ENCODE peak calls at places on chromosomes 2 and 18, in six cellular contexts. One of them, this sample, is unnamed.
A peak's percentile ranks its signal among the peaks of the same experiment; 100 is the strongest.

GRCh38 chr2:4937550-4937949 is 754.6 kb upstream of the SOX11 start:
- DNase-seq in cardiac fibroblast: no peak
- DNase-seq in glutamatergic neuron: no peak
- DNase-seq in neural crest cell: no peak
- DNase-seq in GM12865: no peak
- DNase-seq in gastrocnemius medialis: no peak
- DNase-seq in this sample: no peak

GRCh38 chr2:21395366-21395765 is 271.6 kb downstream of the TDRD15 start:
- DNase-seq in cardiac fibroblast: no peak
- DNase-seq in glutamatergic neuron: no peak
- DNase-seq in neural crest cell: no peak
- DNase-seq in GM12865: peak; percentile 23
- DNase-seq in gastrocnemius medialis: no peak
- DNase-seq in this sample: no peak

GRCh38 chr2:85648619-85649018 is 19.4 kb downstream of the SFTPB start:
- DNase-seq in cardiac fibroblast: peak; percentile 73
- DNase-seq in glutamatergic neuron: no peak
- DNase-seq in neural crest cell: peak; percentile 36
- DNase-seq in GM12865: peak; percentile 46
- DNase-seq in gastrocnemius medialis: no peak
- DNase-seq in this sample: no peak

GRCh38 chr2:30684996-30685395 is 122.2 kb downstream of the CAPN13 start:
- DNase-seq in cardiac fibroblast: no peak
- DNase-seq in glutamatergic neuron: no peak
- DNase-seq in neural crest cell: no peak
- DNase-seq in GM12865: no peak
- DNase-seq in gastrocnemius medialis: no peak
- DNase-seq in this sample: no peak

GRCh38 chr2:50225021-50225928 is 806.7 kb downstream of the NRXN1 start:
- DNase-seq in cardiac fibroblast: no peak
- DNase-seq in glutamatergic neuron: no peak
- DNase-seq in neural crest cell: no peak
- DNase-seq in GM12865: no peak
- DNase-seq in gastrocnemius medialis: no peak
- DNase-seq in this sample: no peak

GRCh38 chr2:15593327-15593705 is 1.6 kb downstream of the DDX1 start:
- DNase-seq in cardiac fibroblast: no peak
- DNase-seq in glutamatergic neuron: no peak
- DNase-seq in neural crest cell: no peak
- DNase-seq in GM12865: no peak
- DNase-seq in gastrocnemius medialis: no peak
- DNase-seq in this sample: no peak

GRCh38 chr2:230184727-230185578 is 34.8 kb downstream of the SP110 start:
- DNase-seq in cardiac fibroblast: no peak
- DNase-seq in glutamatergic neuron: no peak
- DNase-seq in neural crest cell: no peak
- DNase-seq in GM12865: no peak
- DNase-seq in gastrocnemius medialis: no peak
- DNase-seq in this sample: no peak

GRCh38 chr2:215794829-215795546 is 218.4 kb downstream of the MREG start:
- DNase-seq in cardiac fibroblast: peak; percentile 49
- DNase-seq in glutamatergic neuron: no peak
- DNase-seq in neural crest cell: no peak
- DNase-seq in GM12865: no peak
- DNase-seq in gastrocnemius medialis: no peak
- DNase-seq in this sample: no peak

GRCh38 chr2:26696352-26696816 is 3.9 kb downstream of the KCNK3 start:
- DNase-seq in cardiac fibroblast: peak; percentile 30
- DNase-seq in glutamatergic neuron: no peak
- DNase-seq in neural crest cell: no peak
- DNase-seq in GM12865: no peak
- DNase-seq in gastrocnemius medialis: no peak
- DNase-seq in this sample: no peak

GRCh38 chr18:48896875-48897511 is 53.8 kb downstream of the SMAD7 start:
- DNase-seq in cardiac fibroblast: no peak
- DNase-seq in glutamatergic neuron: no peak
- DNase-seq in neural crest cell: no peak
- DNase-seq in GM12865: peak; percentile 52
- DNase-seq in gastrocnemius medialis: peak; percentile 50
- DNase-seq in this sample: peak; percentile 75

GRCh38 chr2:104945866-104946265 is 92.0 kb downstream of the POU3F3 start:
- DNase-seq in cardiac fibroblast: no peak
- DNase-seq in glutamatergic neuron: no peak
- DNase-seq in neural crest cell: no peak
- DNase-seq in GM12865: no peak
- DNase-seq in gastrocnemius medialis: no peak
- DNase-seq in this sample: no peak

GRCh38 chr18:36211612-36212065 is 24.3 kb downstream of the MOCOS start:
- DNase-seq in cardiac fibroblast: no peak
- DNase-seq in glutamatergic neuron: no peak
- DNase-seq in neural crest cell: no peak
- DNase-seq in GM12865: peak; percentile 28
- DNase-seq in gastrocnemius medialis: no peak
- DNase-seq in this sample: no peak

GRCh38 chr2:134002391-134002790 is 251.5 kb upstream of the MGAT5 start:
- DNase-seq in cardiac fibroblast: no peak
- DNase-seq in glutamatergic neuron: no peak
- DNase-seq in neural crest cell: no peak
- DNase-seq in GM12865: no peak
- DNase-seq in gastrocnemius medialis: no peak
- DNase-seq in this sample: no peak

GRCh38 chr2:106638043-106638442 is 150.9 kb downstream of the CD8B2 start:
- DNase-seq in cardiac fibroblast: peak; percentile 36
- DNase-seq in glutamatergic neuron: no peak
- DNase-seq in neural crest cell: no peak
- DNase-seq in GM12865: no peak
- DNase-seq in gastrocnemius medialis: no peak
- DNase-seq in this sample: peak; percentile 19

GRCh38 chr2:230575640-230576324 is 136.9 kb upstream of the CAB39 start:
- DNase-seq in cardiac fibroblast: no peak
- DNase-seq in glutamatergic neuron: no peak
- DNase-seq in neural crest cell: no peak
- DNase-seq in GM12865: no peak
- DNase-seq in gastrocnemius medialis: no peak
- DNase-seq in this sample: no peak

GRCh38 chr18:46084431-46084830 is 12.4 kb upstream of the PSTPIP2 start:
- DNase-seq in cardiac fibroblast: no peak
- DNase-seq in glutamatergic neuron: no peak
- DNase-seq in neural crest cell: no peak
- DNase-seq in GM12865: no peak
- DNase-seq in gastrocnemius medialis: no peak
- DNase-seq in this sample: no peak

GRCh38 chr2:111100765-111101162 is 19.9 kb upstream of the BCL2L11 start:
- DNase-seq in cardiac fibroblast: no peak
- DNase-seq in glutamatergic neuron: no peak
- DNase-seq in neural crest cell: no peak
- DNase-seq in GM12865: peak; percentile 83
- DNase-seq in gastrocnemius medialis: no peak
- DNase-seq in this sample: peak; percentile 45

GRCh38 chr18:6979954-6980353 is 137.6 kb downstream of the LAMA1 start:
- DNase-seq in cardiac fibroblast: no peak
- DNase-seq in glutamatergic neuron: no peak
- DNase-seq in neural crest cell: no peak
- DNase-seq in GM12865: no peak
- DNase-seq in gastrocnemius medialis: no peak
- DNase-seq in this sample: no peak

GRCh38 chr2:19863303-19864041 is 38.3 kb downstream of the TTC32 start:
- DNase-seq in cardiac fibroblast: peak; percentile 64
- DNase-seq in glutamatergic neuron: peak; percentile 82
- DNase-seq in neural crest cell: peak; percentile 72
- DNase-seq in GM12865: peak; percentile 67
- DNase-seq in gastrocnemius medialis: peak; percentile 55
- DNase-seq in this sample: peak; percentile 90

GRCh38 chr2:39725401-39725800 is 53.7 kb downstream of the THUMPD2 start:
- DNase-seq in cardiac fibroblast: no peak
- DNase-seq in glutamatergic neuron: no peak
- DNase-seq in neural crest cell: no peak
- DNase-seq in GM12865: no peak
- DNase-seq in gastrocnemius medialis: no peak
- DNase-seq in this sample: no peak

DNA sequence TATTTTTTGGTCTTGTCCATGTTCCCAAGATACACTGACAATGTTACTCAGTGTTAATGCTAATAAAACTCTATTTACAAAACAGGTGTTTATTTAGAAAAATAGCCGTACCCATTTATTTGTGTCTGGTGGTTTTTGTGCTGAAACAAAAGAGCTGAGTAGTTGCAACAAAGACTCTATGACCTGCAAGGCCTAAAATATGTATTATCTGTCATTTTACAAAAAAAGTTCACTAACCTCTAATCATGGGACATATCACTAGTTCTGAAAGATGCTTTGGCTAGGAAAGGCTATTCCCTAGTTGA is 59.2 kb upstream of the SLC25A52 start:
- DNase-seq in cardiac fibroblast: no peak
- DNase-seq in glutamatergic neuron: no peak
- DNase-seq in neural crest cell: no peak
- DNase-seq in GM12865: no peak
- DNase-seq in gastrocnemius medialis: no peak
- DNase-seq in this sample: no peak
- TF ChIP-seq CTCF in cardiac fibroblast: no peak
- TF ChIP-seq CTCF in glutamatergic neuron: peak; percentile 50
- TF ChIP-seq CTCF in neural crest cell: peak; percentile 19
- TF ChIP-seq CTCF in GM12865: no peak
- TF ChIP-seq CTCF in gastrocnemius medialis: no peak
- TF ChIP-seq CTCF in this sample: no peak

GRCh38 chr18:25675123-25675850 is 323.3 kb upstream of the ZNF521 start:
- DNase-seq in cardiac fibroblast: no peak
- DNase-seq in glutamatergic neuron: no peak
- DNase-seq in neural crest cell: no peak
- DNase-seq in GM12865: peak; percentile 12
- DNase-seq in gastrocnemius medialis: no peak
- DNase-seq in this sample: no peak

GRCh38 chr18:25678226-25678625 is 326.3 kb upstream of the ZNF521 start:
- DNase-seq in cardiac fibroblast: no peak
- DNase-seq in glutamatergic neuron: no peak
- DNase-seq in neural crest cell: no peak
- DNase-seq in GM12865: no peak
- DNase-seq in gastrocnemius medialis: no peak
- DNase-seq in this sample: peak; percentile 20

GRCh38 chr18:25674183-25674582 is 322.2 kb upstream of the ZNF521 start:
- DNase-seq in cardiac fibroblast: no peak
- DNase-seq in glutamatergic neuron: no peak
- DNase-seq in neural crest cell: no peak
- DNase-seq in GM12865: no peak
- DNase-seq in gastrocnemius medialis: no peak
- DNase-seq in this sample: no peak

GRCh38 chr18:25669741-25670140 is 317.8 kb upstream of the ZNF521 start:
- DNase-seq in cardiac fibroblast: no peak
- DNase-seq in glutamatergic neuron: no peak
- DNase-seq in neural crest cell: no peak
- DNase-seq in GM12865: no peak
- DNase-seq in gastrocnemius medialis: no peak
- DNase-seq in this sample: no peak

DNA sequence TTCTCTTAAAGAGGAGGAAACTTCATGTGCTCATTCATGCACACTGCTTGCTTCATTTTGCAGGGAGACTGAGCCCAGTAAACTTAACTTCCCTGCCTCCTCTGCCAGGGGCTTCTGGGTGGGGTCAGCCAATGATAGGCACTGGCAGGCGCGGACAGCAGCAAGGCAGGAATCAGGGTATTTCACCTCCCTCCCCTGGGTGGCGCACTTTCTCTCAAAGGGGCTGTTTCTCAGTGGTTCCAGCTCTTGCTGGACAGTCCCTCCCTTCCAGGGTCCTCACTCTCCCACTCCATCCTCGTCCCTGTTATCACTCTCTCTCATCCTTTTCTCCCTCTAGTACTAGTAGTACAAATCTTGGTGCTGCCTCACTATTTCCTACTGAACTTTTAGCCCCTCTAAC is 320.5 kb upstream of the ZNF521 start:
- DNase-seq in cardiac fibroblast: no peak
- DNase-seq in glutamatergic neuron: peak; percentile 43
- DNase-seq in neural crest cell: no peak
- DNase-seq in GM12865: no peak
- DNase-seq in gastrocnemius medialis: no peak
- DNase-seq in this sample: no peak
- TF ChIP-seq CTCF in cardiac fibroblast: no peak
- TF ChIP-seq CTCF in glutamatergic neuron: peak; percentile 20
- TF ChIP-seq CTCF in neural crest cell: no peak
- TF ChIP-seq CTCF in GM12865: peak; percentile 16
- TF ChIP-seq CTCF in gastrocnemius medialis: no peak
- TF ChIP-seq CTCF in this sample: no peak

GRCh38 chr2:170715932-170716777 is 1.0 kb downstream of the SP5 start:
- DNase-seq in cardiac fibroblast: no peak
- DNase-seq in glutamatergic neuron: peak; percentile 26
- DNase-seq in neural crest cell: no peak
- DNase-seq in GM12865: no peak
- DNase-seq in gastrocnemius medialis: no peak
- DNase-seq in this sample: peak; percentile 50

GRCh38 chr2:170715062-170715931 is at the start of gene SP5:
- DNase-seq in cardiac fibroblast: peak; percentile 22
- DNase-seq in glutamatergic neuron: peak; percentile 66
- DNase-seq in neural crest cell: peak; percentile 56
- DNase-seq in GM12865: no peak
- DNase-seq in gastrocnemius medialis: no peak
- DNase-seq in this sample: peak; percentile 56

GRCh38 chr2:170717991-170718589 is 3.0 kb downstream of the SP5 start:
- DNase-seq in cardiac fibroblast: no peak
- DNase-seq in glutamatergic neuron: no peak
- DNase-seq in neural crest cell: no peak
- DNase-seq in GM12865: no peak
- DNase-seq in gastrocnemius medialis: no peak
- DNase-seq in this sample: no peak

GRCh38 chr2:170717599-170717963 is 2.4 kb downstream of the SP5 start:
- DNase-seq in cardiac fibroblast: no peak
- DNase-seq in glutamatergic neuron: no peak
- DNase-seq in neural crest cell: no peak
- DNase-seq in GM12865: no peak
- DNase-seq in gastrocnemius medialis: no peak
- DNase-seq in this sample: no peak

DNA sequence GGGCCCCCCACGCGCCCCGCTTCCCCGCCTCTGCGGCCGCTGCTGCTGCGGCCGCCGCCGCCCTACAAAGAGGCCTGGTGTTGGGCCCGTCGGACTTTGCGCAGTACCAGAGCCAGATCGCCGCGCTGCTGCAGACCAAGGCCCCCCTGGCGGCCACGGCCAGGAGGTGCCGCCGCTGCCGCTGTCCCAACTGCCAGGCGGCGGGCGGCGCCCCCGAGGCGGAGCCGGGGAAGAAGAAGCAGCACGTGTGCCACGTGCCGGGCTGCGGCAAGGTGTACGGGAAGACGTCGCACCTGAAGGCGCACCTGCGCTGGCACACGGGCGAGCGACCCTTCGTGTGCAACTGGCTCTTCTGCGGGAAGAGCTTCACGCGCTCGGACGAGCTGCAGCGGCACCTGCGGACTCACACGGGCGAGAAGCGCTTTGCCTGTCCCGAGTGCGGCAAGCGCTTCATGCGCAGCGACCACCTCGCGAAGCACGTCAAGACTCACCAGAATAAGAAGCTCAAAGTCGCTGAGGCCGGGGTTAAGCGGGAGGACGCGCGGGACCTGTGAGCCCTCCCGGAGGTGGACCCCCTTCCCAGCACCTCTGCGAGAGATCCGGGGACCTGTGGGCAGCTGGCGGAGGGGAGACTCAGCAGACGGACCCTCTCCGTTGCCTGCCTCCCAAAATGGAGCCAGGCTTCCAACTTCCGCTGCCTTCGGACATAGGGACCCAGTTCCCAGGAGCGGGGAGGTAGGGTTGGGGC is 1.9 kb downstream of the SP5 start:
- DNase-seq in cardiac fibroblast: peak; percentile 24
- DNase-seq in glutamatergic neuron: peak; percentile 81
- DNase-seq in neural crest cell: peak; percentile 52
- DNase-seq in GM12865: no peak
- DNase-seq in gastrocnemius medialis: no peak
- DNase-seq in this sample: peak; percentile 36
- TF ChIP-seq CTCF in cardiac fibroblast: peak; percentile 17
- TF ChIP-seq CTCF in glutamatergic neuron: peak; percentile 91
- TF ChIP-seq CTCF in neural crest cell: peak; percentile 76
- TF ChIP-seq CTCF in GM12865: no peak
- TF ChIP-seq CTCF in gastrocnemius medialis: peak; percentile 49
- TF ChIP-seq CTCF in this sample: peak; percentile 14

GRCh38 chr18:22324191-22325131 is 93.3 kb downstream of the CTAGE1 start:
- DNase-seq in cardiac fibroblast: peak; percentile 66
- DNase-seq in glutamatergic neuron: no peak
- DNase-seq in neural crest cell: peak; percentile 38
- DNase-seq in GM12865: no peak
- DNase-seq in gastrocnemius medialis: no peak
- DNase-seq in this sample: no peak
- TF ChIP-seq CTCF in cardiac fibroblast: peak; percentile 30
- TF ChIP-seq CTCF in glutamatergic neuron: no peak
- TF ChIP-seq CTCF in neural crest cell: peak; percentile 47
- TF ChIP-seq CTCF in GM12865: no peak
- TF ChIP-seq CTCF in gastrocnemius medialis: peak; percentile 6
- TF ChIP-seq CTCF in this sample: no peak

This sample was measured in GM13976.